ENCODE peak calls at places on chromosomes 2 and 18, in five cellular contexts. B is adrenal gland, R is testis, C is NCI-H1092 treated with DMSO at 0.1 percent for 48 hours, P is GM13976. Z is an unnamed sample.

GRCh38 chr18:67265464-67266245 is 250.9 kb downstream of the DSEL start:
- DNase-seq in B (no peak), R (no peak), C (no peak), P (no peak), Z (no peak)

GRCh38 chr2:20584637-20585321 is 66.1 kb downstream of the HS1BP3 start:
- DNase-seq in C (no peak), R (peak; percentile 52), B (no peak), P (no peak), Z (no peak)

GRCh38 chr18:74645717-74646116 is 48.0 kb downstream of the ZNF407 start:
- DNase-seq in P (no peak), C (no peak), R (no peak), B (no peak), Z (no peak)

GRCh38 chr2:82968381-82968780 is 1490.7 kb downstream of the SUCLG1 start:
- DNase-seq in C (no peak), B (no peak), P (no peak), R (no peak), Z (no peak)

GRCh38 chr2:138439733-138440132 is 61.8 kb upstream of the SPOPL start:
- DNase-seq in P (no peak), C (no peak), B (no peak), R (no peak), Z (no peak)

GRCh38 chr2:460861-461260 is 173.0 kb upstream of the ALKAL2 start:
- DNase-seq in C (no peak), B (no peak), P (peak; percentile 59), R (no peak), Z (peak; percentile 25)

GRCh38 chr2:132916219-132916618 is 246.2 kb upstream of the LYPD1 start:
- DNase-seq in P (no peak), C (no peak), B (no peak), R (no peak), Z (no peak)

GRCh38 chr2:96159084-96159830 is 14.0 kb upstream of the DUSP2 start:
- DNase-seq in C (no peak), R (no peak), P (peak; percentile 37), B (no peak), Z (no peak)

GRCh38 chr18:63897072-63897471 is 9.6 kb downstream of the SERPINB2 start:
- DNase-seq in B (no peak), R (no peak), C (no peak), P (no peak), Z (no peak)

GRCh38 chr2:174247474-174248186 is 702 bp downstream of the OLA1 start:
- DNase-seq in P (peak; percentile 46), C (peak; percentile 52), R (peak; percentile 54), B (no peak), Z (no peak)

GRCh38 chr2:157466764-157467163 is 22.9 kb upstream of the CYTIP start:
- DNase-seq in P (no peak), R (no peak), C (no peak), B (no peak), Z (no peak)

GRCh38 chr2:99680946-99681345 is 191.1 kb upstream of the REV1 start:
- DNase-seq in R (no peak), C (no peak), P (no peak), B (no peak), Z (no peak)

GRCh38 chr2:121074322-121074932 is 210.6 kb downstream of the TFCP2L1 start:
- DNase-seq in B (no peak), P (no peak), R (no peak), C (no peak), Z (no peak)

GRCh38 chr2:84912984-84913383 is 7.5 kb downstream of the TMSB10 start:
- DNase-seq in C (no peak), R (no peak), B (no peak), P (no peak), Z (no peak)

GRCh38 chr2:96948483-96949152 is 37.8 kb downstream of the FAM178B start:
- DNase-seq in R (no peak), C (no peak), P (no peak), B (no peak), Z (no peak)

Z was measured in T-helper 9 cell.